ENCODE peak calls at places on chromosomes 13 and 19, in ten cellular contexts. S, F, K, O, A, H, D, J, R and I are unnamed samples.

GRCh38 chr19:42422576-42423461 is 4.4 kb downstream of the LIPE start:
- DNase-seq in F (peak; percentile 69), R (no peak), K (no peak), A (no peak), H (peak; percentile 58), O (no peak), S (no peak), J (peak; percentile 15), D (no peak), I (no peak)

GRCh38 chr13:112722433-112723250 is 32.8 kb downstream of the ATP11A start:
- DNase-seq in R (no peak), S (peak; percentile 61), K (peak; percentile 70), A (no peak), O (peak; percentile 57), F (no peak), D (peak; percentile 31), J (peak; percentile 98), H (peak; percentile 94), I (no peak)

GRCh38 chr13:98939552-98940306 is 38.1 kb downstream of the DOCK9 start:
- DNase-seq in R (no peak), S (no peak), K (no peak), A (no peak), D (peak; percentile 49), H (no peak), J (peak; percentile 89), O (no peak), F (no peak), I (no peak)

GRCh38 chr19:7822910-7823515 is 7.0 kb upstream of the EVI5L start:
- DNase-seq in R (no peak), J (no peak), O (no peak), H (no peak), A (no peak), S (no peak), D (no peak), K (no peak), F (no peak), I (no peak)

GRCh38 chr19:29745253-29745652 is 30.2 kb upstream of the C19orf12 start:
- DNase-seq in O (no peak), S (no peak), D (no peak), H (no peak), F (no peak), A (no peak), R (no peak), J (no peak), K (no peak), I (no peak)

GRCh38 chr19:47663435-47663910 is 49.7 kb upstream of the EHD2 start:
- DNase-seq in H (no peak), A (no peak), S (no peak), J (peak; percentile 97), R (peak; percentile 94), K (no peak), F (no peak), O (peak; percentile 95), D (peak; percentile 98), I (no peak)

GRCh38 chr19:3665681-3666544 is 34.4 kb downstream of the PIP5K1C start:
- DNase-seq in J (peak; percentile 27), D (peak; percentile 17), K (peak; percentile 68), S (peak; percentile 57), F (peak; percentile 91), R (no peak), A (no peak), H (peak; percentile 38), O (peak; percentile 37), I (no peak)

GRCh38 chr13:102225892-102226291 is 176.0 kb downstream of the FGF14 start:
- DNase-seq in F (no peak), K (no peak), S (no peak), J (no peak), H (no peak), R (no peak), D (no peak), O (no peak), A (no peak), I (no peak)

GRCh38 chr19:43464089-43464775 is 1.2 kb downstream of the LYPD3 start:
- DNase-seq in O (no peak), J (no peak), R (no peak), D (no peak), A (no peak), S (no peak), K (peak; percentile 70), H (no peak), F (peak; percentile 81), I (no peak)

GRCh38 chr13:102626928-102627327 is 30.1 kb downstream of the TPP2 start:
- DNase-seq in S (no peak), O (no peak), A (no peak), R (no peak), H (no peak), K (no peak), D (no peak), J (no peak), F (no peak), I (no peak)

GRCh38 chr13:39952244-39953233 is 297.1 kb downstream of the COG6 start:
- DNase-seq in R (no peak), J (peak; percentile 19), A (no peak), F (no peak), K (no peak), O (peak; percentile 74), H (no peak), S (no peak), D (peak; percentile 43), I (no peak)

GRCh38 chr13:99481357-99481756 is 19.9 kb upstream of the TM9SF2 start:
- DNase-seq in K (no peak), S (no peak), F (no peak), H (no peak), R (no peak), D (no peak), A (no peak), O (no peak), J (no peak), I (no peak)

GRCh38 chr19:52945652-52946321 is 16.9 kb downstream of the ZNF816 start:
- DNase-seq in D (no peak), R (no peak), S (no peak), F (no peak), H (no peak), O (no peak), K (no peak), A (no peak), J (no peak), I (no peak)
- H3K4me3 ChIP-seq in D (no peak overlapping the region), R (no peak overlapping the region), S (no peak overlapping the region), F (no peak overlapping the region), H (no peak overlapping the region), O (no peak overlapping the region), K (no peak overlapping the region), A (no peak overlapping the region), J (no peak overlapping the region), I (no peak overlapping the region)

GRCh38 chr19:38685666-38686529 is 38.4 kb downstream of the ACTN4 start:
- DNase-seq in O (peak; percentile 78), S (peak; percentile 94), J (peak; percentile 83), A (no peak), K (no peak), D (peak; percentile 53), H (no peak), F (peak; percentile 38), R (no peak), I (no peak)
- TF ChIP-seq CTCF in O (peak; percentile 67), S (peak; percentile 43), J (peak; percentile 80), A (no peak), K (no peak), D (peak; percentile 58), H (peak; percentile 61), F (peak; percentile 40), R (peak; percentile 49), I (peak; percentile 57)

DNA sequence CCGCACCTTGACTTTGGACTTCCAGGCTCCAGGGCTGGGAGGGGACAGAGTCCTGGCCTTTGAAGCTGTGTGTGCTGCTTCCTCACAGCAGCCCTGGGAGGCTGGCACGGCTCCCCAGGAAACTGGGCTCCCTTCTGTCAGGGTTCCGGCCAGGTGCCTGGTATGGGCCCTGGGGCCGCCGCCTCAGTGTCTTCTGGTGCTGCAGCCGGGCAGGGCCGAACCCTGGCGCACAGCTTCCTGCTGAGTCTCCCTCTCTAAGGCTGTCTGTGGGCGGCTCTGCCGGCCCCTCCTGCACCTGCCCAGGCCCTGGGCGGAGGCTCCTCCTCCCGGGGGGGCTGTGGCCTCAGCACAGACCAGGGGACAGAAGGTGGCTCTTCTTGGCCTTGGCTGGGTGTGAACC is 32.4 kb downstream of the GPX4 start:
- DNase-seq in R (no peak), S (no peak), F (no peak), J (no peak), D (no peak), O (no peak), K (no peak), H (no peak), A (no peak), I (no peak)
- H3K4me3 ChIP-seq in R (no peak overlapping the region), S (no peak overlapping the region), F (no peak overlapping the region), J (no peak overlapping the region), D (no peak overlapping the region), O (no peak overlapping the region), K (no peak overlapping the region), H (no peak overlapping the region), A (no peak overlapping the region), I (no peak overlapping the region)

GRCh38 chr13:97749174-97749573 is 204.3 kb upstream of the IPO5 start:
- DNase-seq in S (peak; percentile 3), D (no peak), F (no peak), A (no peak), K (no peak), O (peak; percentile 54), H (no peak), R (no peak), J (peak; percentile 7), I (no peak)
- TF ChIP-seq CTCF in S (no peak), D (no peak), F (no peak), A (no peak), K (no peak), O (peak; percentile 29), H (peak; percentile 16), R (no peak), J (no peak), I (no peak)

DNA sequence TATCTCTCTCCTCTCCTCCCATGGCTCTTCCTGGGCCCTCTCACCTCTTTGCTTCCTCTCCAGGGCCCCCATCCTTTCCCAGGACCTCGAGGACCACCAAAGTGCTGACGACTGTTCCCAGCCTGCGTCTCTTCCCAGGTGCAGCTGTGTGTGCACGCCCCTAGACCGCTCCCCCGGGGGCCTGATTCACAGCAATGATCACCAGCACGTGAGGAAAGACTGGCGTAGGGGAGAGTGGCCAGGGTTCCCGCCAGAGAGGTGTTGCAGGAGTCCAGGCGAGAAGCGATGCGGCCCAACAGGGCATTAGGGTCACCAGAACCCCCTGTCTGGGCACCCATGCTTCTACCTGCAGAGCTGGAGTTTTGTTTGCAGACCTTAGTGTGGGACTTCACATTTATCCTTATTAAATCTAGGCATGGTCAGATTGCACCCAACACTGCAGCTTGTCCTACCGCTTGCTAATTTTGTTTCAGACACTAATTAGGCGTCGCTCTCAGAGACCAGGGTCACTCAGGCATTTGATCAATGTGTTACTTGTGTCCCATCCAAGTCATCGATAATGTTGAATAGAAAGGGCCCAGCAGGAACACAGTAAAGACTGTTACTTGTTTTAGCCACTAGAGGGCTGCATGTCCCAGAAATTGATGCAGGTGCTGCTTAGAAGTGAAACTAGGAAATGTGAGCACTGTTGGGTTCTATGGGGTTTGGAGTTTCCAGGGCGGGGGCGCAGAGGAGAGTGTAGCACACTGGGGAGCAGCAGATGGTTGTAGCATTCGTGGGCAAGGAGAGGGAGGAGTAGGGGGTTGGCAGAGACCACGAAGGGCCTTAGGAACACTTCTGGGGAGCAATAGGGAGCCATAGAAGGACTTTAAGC is 53.2 kb downstream of the CDADC1 start:
- DNase-seq in F (no peak), H (peak; percentile 64), K (peak; percentile 59), J (peak; percentile 82), R (no peak), A (no peak), O (peak; percentile 83), S (peak; percentile 60), D (peak; percentile 71), I (peak; percentile 66)
- H3K4me3 ChIP-seq in F (no peak overlapping the region), H (no peak overlapping the region), K (no peak overlapping the region), J (peak overlapping the region; percentile 48), R (no peak overlapping the region), A (peak overlapping the region; percentile 47), O (peak overlapping the region; percentile 34), S (peak overlapping the region; percentile 30), D (peak overlapping the region; percentile 43), I (peak overlapping the region; percentile 32)